ENCODE peak calls at places on chromosomes 3 and 15, in ten cellular contexts. J is NCI-H1417; H is stimulated activated CD8-positive, alpha-beta memory T cell treated with anti-CD3 and anti-CD28 coated beads, Interleukin-15, amount 100 ng/mL, for 4 hours; G is GF-D8; X is stimulated activated CD4-positive, alpha-beta T cell treated with anti-CD3 and anti-CD28 coated beads, Interleukin-2, amount 100 ng/mL, for 24 hours; Y is lung microvascular endothelial cell; K is GM23248; P is GM13977; U is NCI-H1092 treated with DMSO at 0.1 percent for 48 hours; C is stimulated activated naive CD8-positive, alpha-beta T cell treated with anti-CD3 and anti-CD28 coated beads, Interleukin-15, amount 100 ng/mL, for 72 hours. B is an unnamed sample.

GRCh38 chr3:183591881-183592521 is 36.5 kb upstream of the KLHL6 start:
- DNase-seq in J (no peak), P (peak), U (no peak), C (no peak), Y (peak), K (peak), G (no peak), H (no peak), X (no peak), B (no peak)

GRCh38 chr15:58761010-58761388 is 10.1 kb upstream of the MINDY2 start:
- DNase-seq in P (no peak), U (no peak), J (no peak), Y (no peak), H (no peak), C (no peak), K (no peak), X (no peak), G (no peak), B (no peak)

GRCh38 chr3:13654330-13655073 is 105.6 kb downstream of the FBLN2 start:
- DNase-seq in C (peak), H (no peak), J (no peak), X (peak), P (no peak), G (no peak), U (no peak), K (no peak), Y (no peak), B (no peak)

GRCh38 chr3:197363553-197364409 is 65.4 kb upstream of the DLG1 start:
- DNase-seq in H (no peak), Y (peak), P (no peak), X (no peak), K (no peak), U (no peak), G (no peak), J (no peak), C (no peak), B (no peak)

GRCh38 chr3:58793052-58793451 is 126.5 kb upstream of the FAM3D start:
- DNase-seq in Y (no peak), X (no peak), G (no peak), U (no peak), C (no peak), J (no peak), P (no peak), H (no peak), K (peak), B (no peak)

GRCh38 chr3:13053915-13054704 is 19.1 kb downstream of the IQSEC1 start:
- DNase-seq in G (no peak), P (no peak), X (no peak), K (no peak), C (no peak), H (no peak), Y (no peak), J (no peak), U (no peak), B (no peak)

GRCh38 chr3:4981688-4982494 is 2.7 kb downstream of the BHLHE40 start:
- DNase-seq in K (peak), U (no peak), C (no peak), G (peak), X (no peak), J (no peak), Y (peak), H (no peak), P (no peak), B (peak)

GRCh38 chr3:125003369-125003853 is 52.4 kb downstream of the HEG1 start:
- DNase-seq in P (no peak), Y (no peak), U (no peak), H (no peak), K (peak), X (no peak), J (no peak), C (no peak), G (no peak), B (no peak)

GRCh38 chr15:99450896-99451358 is 114.9 kb upstream of the MEF2A start:
- DNase-seq in X (peak), Y (peak), H (peak), C (peak), P (no peak), G (no peak), K (peak), J (no peak), U (no peak), B (no peak)

GRCh38 chr3:183774631-183775030 is 50.7 kb downstream of the MAP6D1 start:
- DNase-seq in P (no peak), H (no peak), J (no peak), G (no peak), C (no peak), X (no peak), Y (no peak), U (no peak), K (peak), B (no peak)

GRCh38 chr3:40924559-40925058 is 274.7 kb upstream of the CTNNB1 start:
- DNase-seq in U (peak), C (no peak), K (no peak), H (no peak), X (no peak), G (no peak), Y (no peak), J (peak), P (no peak), B (no peak)

GRCh38 chr3:30811174-30811795 is 83.2 kb downstream of the GADL1 start:
- DNase-seq in P (no peak), U (no peak), X (no peak), J (no peak), K (no peak), Y (no peak), C (no peak), H (no peak), G (no peak), B (no peak)

GRCh38 chr15:101123222-101123910 is 128.5 kb downstream of the CHSY1 start:
- DNase-seq in U (no peak), C (no peak), K (peak), G (no peak), J (no peak), Y (no peak), H (no peak), X (no peak), P (no peak), B (peak)

GRCh38 chr3:20215636-20216035 is 29.6 kb upstream of the SGO1 start:
- DNase-seq in Y (no peak), P (no peak), X (no peak), U (no peak), K (no peak), C (no peak), G (no peak), J (no peak), H (no peak), B (no peak)

GRCh38 chr3:190092250-190092649 is 28.4 kb downstream of the P3H2 start:
- DNase-seq in U (no peak), X (no peak), P (no peak), Y (peak), K (peak), H (no peak), J (no peak), C (no peak), G (no peak), B (no peak)

GRCh38 chr3:122283796-122284445 is 41.1 kb upstream of the CSTA start:
- DNase-seq in Y (no peak), P (no peak), G (no peak), C (no peak), J (no peak), K (no peak), U (no peak), H (no peak), X (no peak), B (no peak)

GRCh38 chr3:72255736-72256559 is 471.0 kb upstream of the PROK2 start:
- DNase-seq in X (no peak), C (peak), Y (peak), J (peak), K (no peak), G (no peak), H (no peak), U (peak), P (no peak), B (peak)

GRCh38 chr15:66170716-66171115 is 82.8 kb downstream of the MEGF11 start:
- DNase-seq in U (no peak), Y (no peak), K (no peak), C (no peak), H (no peak), P (no peak), X (no peak), J (no peak), G (no peak), B (no peak)